ENCODE peak calls at places on chromosome 15, in seven cellular contexts. R, G, H, E, D, Q and V are unnamed samples.

GRCh38 chr15:39828374-39828931 is 45.8 kb upstream of the FSIP1 start:
- DNase-seq in R (peak; percentile 21), G (no peak), H (no peak), E (peak; percentile 15), D (no peak), Q (peak; percentile 20), V (no peak)

GRCh38 chr15:75696303-75696657 is 16.4 kb downstream of the CSPG4 start:
- DNase-seq in R (no peak), G (no peak), H (peak; percentile 56), E (no peak), D (no peak), Q (no peak), V (no peak)

GRCh38 chr15:31271706-31272557 is 54.7 kb upstream of the KLF13 start:
- DNase-seq in R (peak; percentile 9), G (no peak), H (no peak), E (peak; percentile 6), D (peak; percentile 67), Q (no peak), V (peak; percentile 30)

GRCh38 chr15:31227235-31227634 is 99.4 kb upstream of the KLF13 start:
- DNase-seq in R (no peak), G (no peak), H (no peak), E (no peak), D (no peak), Q (no peak), V (no peak)

GRCh38 chr15:57340673-57341259 is 35.5 kb upstream of the CGNL1 start:
- DNase-seq in R (peak; percentile 57), G (peak; percentile 66), H (peak; percentile 36), E (peak; percentile 58), D (no peak), Q (no peak), V (no peak)

GRCh38 chr15:43187544-43188155 is 2.4 kb downstream of the CCNDBP1 start:
- DNase-seq in R (no peak), G (no peak), H (no peak), E (no peak), D (no peak), Q (no peak), V (no peak)

GRCh38 chr15:67133738-67134576 is 68.6 kb downstream of the SMAD3 start:
- DNase-seq in R (no peak), G (no peak), H (no peak), E (no peak), D (peak; percentile 76), Q (no peak), V (no peak)

GRCh38 chr15:33872761-33873106 is 95.6 kb upstream of the CHRM5 start:
- DNase-seq in R (no peak), G (no peak), H (no peak), E (no peak), D (no peak), Q (no peak), V (no peak)

GRCh38 chr15:58043192-58043903 is 22.2 kb downstream of the ALDH1A2 start:
- DNase-seq in R (peak; percentile 61), G (no peak), H (peak; percentile 63), E (peak; percentile 47), D (no peak), Q (no peak), V (no peak)

GRCh38 chr15:24957691-24958090 is 2.9 kb downstream of the SNRPN start:
- DNase-seq in R (peak; percentile 18), G (no peak), H (no peak), E (no peak), D (no peak), Q (no peak), V (no peak)

GRCh38 chr15:78937132-78937739 is 7.6 kb downstream of the CTSH start:
- DNase-seq in R (no peak), G (peak; percentile 82), H (no peak), E (no peak), D (peak; percentile 45), Q (peak; percentile 64), V (no peak)

GRCh38 chr15:41660235-41661077 is at the start of gene MGA:
- DNase-seq in R (peak; percentile 92), G (peak; percentile 95), H (peak; percentile 78), E (peak; percentile 88), D (peak; percentile 97), Q (peak; percentile 91), V (peak; percentile 93)

GRCh38 chr15:33242669-33243191 is 48.2 kb upstream of the FMN1 start:
- DNase-seq in R (no peak), G (no peak), H (no peak), E (no peak), D (no peak), Q (no peak), V (no peak)

GRCh38 chr15:101011582-101011981 is 92.4 kb downstream of the LRRK1 start:
- DNase-seq in R (no peak), G (no peak), H (no peak), E (no peak), D (no peak), Q (no peak), V (no peak)

GRCh38 chr15:66798426-66799061 is 96.5 kb downstream of the SMAD6 start:
- DNase-seq in R (no peak), G (no peak), H (no peak), E (no peak), D (no peak), Q (no peak), V (no peak)

GRCh38 chr15:83928392-83928734 is 274.4 kb downstream of the ADAMTSL3 start:
- DNase-seq in R (no peak), G (no peak), H (no peak), E (no peak), D (no peak), Q (no peak), V (no peak)

GRCh38 chr15:91456921-91457320 is 356.9 kb downstream of the SV2B start:
- DNase-seq in R (no peak), G (no peak), H (no peak), E (no peak), D (no peak), Q (no peak), V (no peak)

GRCh38 chr15:91456251-91456718 is 356.2 kb downstream of the SV2B start:
- DNase-seq in R (no peak), G (no peak), H (no peak), E (peak; percentile 44), D (peak; percentile 83), Q (no peak), V (no peak)
- H3K27ac ChIP-seq in R (no peak overlapping the region), G (no peak overlapping the region), H (no peak overlapping the region), E (peak overlapping the region; percentile 66), D (no peak overlapping the region), Q (no peak overlapping the region), V (no peak overlapping the region)

GRCh38 chr15:70099167-70099965 is 1.6 kb upstream of the TLE3 start:
- DNase-seq in R (peak; percentile 100), G (peak; percentile 100), H (peak; percentile 100), E (peak; percentile 100), D (peak; percentile 100), Q (peak; percentile 100), V (peak; percentile 100)

GRCh38 chr15:70096975-70097336 is 761 bp downstream of the TLE3 start:
- DNase-seq in R (no peak), G (no peak), H (no peak), E (no peak), D (no peak), Q (peak; percentile 35), V (peak; percentile 90)

GRCh38 chr15:70097337-70098169 is at the start of gene TLE3:
- DNase-seq in R (peak; percentile 100), G (peak; percentile 99), H (peak; percentile 98), E (peak; percentile 98), D (peak; percentile 100), Q (peak; percentile 98), V (peak; percentile 99)

GRCh38 chr15:70098461-70099166 is 897 bp upstream of the TLE3 start:
- DNase-seq in R (peak; percentile 68), G (peak; percentile 84), H (no peak), E (peak; percentile 67), D (peak; percentile 92), Q (peak; percentile 57), V (peak; percentile 91)

DNA sequence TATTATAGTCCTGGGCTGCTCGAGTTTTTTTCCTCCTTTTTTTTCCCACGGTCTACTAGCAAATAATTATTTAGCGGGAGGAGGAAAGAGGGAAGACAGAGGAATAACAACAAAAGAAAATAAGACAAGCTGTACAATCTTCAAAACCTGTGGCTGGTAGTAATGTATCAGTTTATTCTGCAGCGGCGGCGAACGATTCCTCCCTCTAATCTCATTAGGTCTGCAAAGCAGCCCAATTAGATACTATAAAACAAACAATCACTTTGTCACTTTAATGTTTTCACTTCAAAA is 398 bp upstream of the TLE3 start:
- DNase-seq in R (no peak), G (no peak), H (no peak), E (no peak), D (no peak), Q (no peak), V (no peak)
- TF ChIP-seq CTCF in R (no peak), G (no peak), H (no peak), E (no peak), D (no peak), Q (no peak), V (no peak)

GRCh38 chr15:98730860-98731711 is 82.7 kb downstream of the IGF1R start:
- DNase-seq in R (no peak), G (no peak), H (no peak), E (no peak), D (no peak), Q (no peak), V (no peak)

GRCh38 chr15:98729446-98730042 is 81.2 kb downstream of the IGF1R start:
- DNase-seq in R (peak; percentile 68), G (no peak), H (no peak), E (peak; percentile 46), D (no peak), Q (no peak), V (no peak)

GRCh38 chr15:98734472-98735284 is 86.3 kb downstream of the IGF1R start:
- DNase-seq in R (no peak), G (no peak), H (no peak), E (no peak), D (no peak), Q (no peak), V (no peak)

GRCh38 chr15:98733098-98733497 is 84.8 kb downstream of the IGF1R start:
- DNase-seq in R (no peak), G (no peak), H (no peak), E (no peak), D (no peak), Q (no peak), V (no peak)

GRCh38 chr15:98731712-98732450 is 83.5 kb downstream of the IGF1R start:
- DNase-seq in R (no peak), G (no peak), H (no peak), E (no peak), D (no peak), Q (no peak), V (no peak)
- H3K27ac ChIP-seq in R (no peak overlapping the region), G (no peak overlapping the region), H (no peak overlapping the region), E (no peak overlapping the region), D (peak overlapping the region; percentile 66), Q (peak overlapping the region; percentile 48), V (no peak overlapping the region)

GRCh38 chr15:29612096-29612495 is 210.2 kb downstream of the TJP1 start:
- DNase-seq in R (no peak), G (no peak), H (no peak), E (no peak), D (no peak), Q (no peak), V (no peak)

GRCh38 chr15:29616512-29616911 is 205.8 kb downstream of the TJP1 start:
- DNase-seq in R (no peak), G (no peak), H (no peak), E (no peak), D (no peak), Q (no peak), V (no peak)

GRCh38 chr15:29612701-29613100 is 209.6 kb downstream of the TJP1 start:
- DNase-seq in R (no peak), G (no peak), H (no peak), E (no peak), D (no peak), Q (no peak), V (no peak)

GRCh38 chr15:29615791-29616190 is 206.5 kb downstream of the TJP1 start:
- DNase-seq in R (no peak), G (no peak), H (no peak), E (no peak), D (no peak), Q (no peak), V (no peak)

GRCh38 chr15:29613951-29614382 is 208.3 kb downstream of the TJP1 start:
- DNase-seq in R (no peak), G (no peak), H (no peak), E (no peak), D (no peak), Q (no peak), V (no peak)
- TF ChIP-seq CTCF in R (no peak), G (no peak), H (no peak), E (no peak), D (no peak), Q (no peak), V (no peak)